ENCODE peak calls at places on chromosome 10, in six cellular contexts. E is uterus, L is cardiac fibroblast, G is Panc1, K is ACHN, O is cortex of kidney. V is an unnamed sample.

GRCh38 chr10:60399343-60399742 is 9.7 kb upstream of the ANK3 start:
- DNase-seq in E (no peak), L (no peak), G (no peak), K (no peak), O (no peak), V (no peak)

GRCh38 chr10:112689327-112689726 is 242.3 kb downstream of the VTI1A start:
- DNase-seq in E (peak), L (peak), G (no peak), K (peak), O (no peak), V (no peak)

GRCh38 chr10:108250954-108251620 is 1086.6 kb upstream of the SORCS1 start:
- DNase-seq in E (no peak), L (peak), G (no peak), K (no peak), O (no peak), V (no peak)

GRCh38 chr10:129096340-129096984 is 370.6 kb upstream of the MGMT start:
- DNase-seq in E (peak), L (peak), G (no peak), K (no peak), O (no peak), V (no peak)

GRCh38 chr10:70494536-70494935 is 16.0 kb downstream of the PALD1 start:
- DNase-seq in E (no peak), L (no peak), G (no peak), K (no peak), O (no peak), V (no peak)

GRCh38 chr10:22453948-22454347 is 108.7 kb downstream of the SPAG6 start:
- DNase-seq in E (no peak), L (no peak), G (no peak), K (no peak), O (no peak), V (no peak)

GRCh38 chr10:44042926-44043602 is 341.8 kb downstream of the CXCL12 start:
- DNase-seq in E (no peak), L (no peak), G (no peak), K (no peak), O (no peak), V (no peak)

GRCh38 chr10:58217612-58218011 is 50.1 kb downstream of the IPMK start:
- DNase-seq in E (no peak), L (peak), G (no peak), K (no peak), O (no peak), V (no peak)

GRCh38 chr10:122494833-122495232 is 33.5 kb downstream of the HTRA1 start:
- DNase-seq in E (no peak), L (peak), G (no peak), K (peak), O (no peak), V (no peak)

GRCh38 chr10:29277296-29277695 is 11.6 kb upstream of the LYZL1 start:
- DNase-seq in E (no peak), L (no peak), G (no peak), K (no peak), O (no peak), V (no peak)

GRCh38 chr10:103960103-103960502 is 6.8 kb upstream of the SLK start:
- DNase-seq in E (no peak), L (peak), G (no peak), K (no peak), O (no peak), V (no peak)

GRCh38 chr10:123666318-123667291 is at the start of gene GPR26:
- DNase-seq in E (no peak), L (no peak), G (no peak), K (no peak), O (no peak), V (no peak)

GRCh38 chr10:123417414-123417813 is 248.7 kb upstream of the GPR26 start:
- DNase-seq in E (no peak), L (no peak), G (no peak), K (no peak), O (no peak), V (no peak)

GRCh38 chr10:69750011-69750373 is 51.7 kb upstream of the COL13A1 start:
- DNase-seq in E (no peak), L (no peak), G (no peak), K (no peak), O (no peak), V (no peak)

GRCh38 chr10:13366891-13367290 is 18.8 kb upstream of the SEPHS1 start:
- DNase-seq in E (no peak), L (no peak), G (no peak), K (no peak), O (no peak), V (no peak)

GRCh38 chr10:12915637-12916168 is 85.8 kb downstream of the CCDC3 start:
- DNase-seq in E (no peak), L (no peak), G (no peak), K (no peak), O (no peak), V (no peak)

GRCh38 chr10:100348389-100348927 is 1.4 kb downstream of the SCD start:
- DNase-seq in E (no peak), L (no peak), G (no peak), K (no peak), O (no peak), V (no peak)

GRCh38 chr10:14904316-14904732 is 25.7 kb downstream of the SUV39H2 start:
- DNase-seq in E (no peak), L (peak), G (peak), K (peak), O (no peak), V (peak)

GRCh38 chr10:62021116-62021515 is 119.6 kb downstream of the ARID5B start:
- DNase-seq in E (no peak), L (no peak), G (no peak), K (no peak), O (no peak), V (no peak)

GRCh38 chr10:129531195-129531968 is 64.3 kb downstream of the MGMT start:
- DNase-seq in E (no peak), L (peak), G (no peak), K (peak), O (no peak), V (no peak)

GRCh38 chr10:50624866-50625491 is 1.2 kb upstream of the SGMS1 start:
- DNase-seq in E (no peak), L (peak), G (no peak), K (peak), O (no peak), V (peak)

GRCh38 chr10:3484306-3485187 is 300.5 kb downstream of the KLF6 start:
- DNase-seq in E (no peak), L (peak), G (no peak), K (no peak), O (no peak), V (peak)

GRCh38 chr10:49292565-49293207 is 6.3 kb upstream of the C10orf71 start:
- DNase-seq in E (no peak), L (no peak), G (no peak), K (no peak), O (no peak), V (no peak)

GRCh38 chr10:7819126-7819470 is 793 bp downstream of the TAF3 start:
- DNase-seq in E (no peak), L (peak), G (no peak), K (peak), O (no peak), V (peak)

GRCh38 chr10:131811239-131812011 is 89.4 kb upstream of the PPP2R2D start:
- DNase-seq in E (no peak), L (no peak), G (no peak), K (no peak), O (no peak), V (no peak)

GRCh38 chr10:86945361-86946214 is 11.8 kb downstream of the MMRN2 start:
- DNase-seq in E (peak), L (no peak), G (no peak), K (peak), O (no peak), V (no peak)

V was measured in germinal center.